ENCODE peak calls at places on chromosome 22, in seven cellular contexts. J is heart right ventricle, P is heart left ventricle, T is upper lobe of right lung, Z is neuronal stem cell, X is lung, F is left ventricle myocardium inferior. A is an unnamed sample. For H3K4me1 and H3K9me3, the result is how much of the 10 kb centered on the place peaks cover.

GRCh38 chr22:41488076-41488475 is 19.2 kb downstream of the ACO2 start:
- DNase-seq in T (no peak), Z (no peak), F (no peak), X (no peak), J (no peak), P (no peak), A (no peak)

GRCh38 chr22:22507743-22508273 is 734 bp downstream of the ZNF280B start:
- DNase-seq in F (no peak), Z (no peak), T (no peak), X (no peak), J (no peak), P (no peak), A (no peak)

GRCh38 chr22:37137131-37137530 is 12.6 kb downstream of the IL2RB start:
- DNase-seq in T (no peak), J (no peak), X (no peak), F (no peak), Z (no peak), P (no peak), A (no peak)

GRCh38 chr22:19086944-19087343 is 35.3 kb downstream of the DGCR2 start:
- DNase-seq in J (no peak), X (no peak), P (no peak), Z (no peak), T (no peak), F (no peak), A (no peak)

GRCh38 chr22:37739000-37739399 is 42.2 kb downstream of the TRIOBP start:
- DNase-seq in X (peak), F (peak), T (peak), J (peak), P (peak), Z (no peak), A (peak)

GRCh38 chr22:36568846-36569245 is 39.9 kb upstream of the EIF3D start:
- DNase-seq in P (no peak), J (no peak), F (no peak), X (no peak), T (no peak), Z (no peak), A (no peak)

GRCh38 chr22:50206599-50206998 is 5.8 kb downstream of the SELENOO start:
- DNase-seq in P (peak), Z (no peak), X (peak), T (peak), F (peak), J (peak), A (no peak)

GRCh38 chr22:24244144-24244787 is 616 bp downstream of the GGT5 start:
- DNase-seq in P (no peak), F (peak), J (no peak), T (peak), Z (no peak), X (no peak), A (no peak)

GRCh38 chr22:38429460-38430128 is 25.4 kb downstream of the KCNJ4 start:
- DNase-seq in X (no peak), T (no peak), J (no peak), F (no peak), Z (no peak), P (no peak), A (no peak)

GRCh38 chr22:37454857-37455686 is 27.8 kb upstream of the ELFN2 start:
- DNase-seq in Z (no peak), X (peak), P (no peak), F (no peak), T (peak), J (no peak), A (no peak)

GRCh38 chr22:27212617-27213177 is 555.3 kb downstream of the MIAT start:
- DNase-seq in J (peak), T (no peak), Z (no peak), X (peak), P (peak), F (peak), A (no peak)

GRCh38 chr22:28983788-28984441 is 77.7 kb downstream of the C22orf31 start:
- DNase-seq in P (no peak), Z (no peak), J (no peak), F (no peak), X (peak), T (no peak), A (no peak)

DNA sequence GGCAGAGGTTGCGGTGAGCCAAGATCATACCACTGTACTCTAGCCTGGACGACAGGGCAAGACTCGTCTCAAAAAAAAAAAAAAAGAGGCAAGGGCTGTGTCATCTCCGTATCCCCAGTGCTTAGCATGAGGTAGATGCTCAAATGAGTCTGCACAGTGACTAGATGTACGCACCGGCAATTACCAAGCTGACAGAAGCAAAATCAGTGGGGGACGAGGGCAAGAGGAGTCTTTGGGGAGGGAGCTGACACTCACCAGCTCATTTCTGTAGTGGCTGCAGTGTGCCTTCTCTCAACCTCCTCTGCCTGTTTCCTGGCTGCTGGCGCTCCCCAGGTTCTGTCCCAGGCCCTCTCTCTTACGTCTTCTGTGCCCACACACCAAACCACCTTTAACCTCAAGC is 69.9 kb downstream of the PACSIN2 start:
- DNase-seq in T (no peak), F (no peak), J (no peak), P (no peak), X (no peak), Z (no peak), A (no peak)
- H3K4me1 ChIP-seq in T (under half), F (half or more), J (half or more), P (under half), X (under half), Z (under half), A (under half)

GRCh38 chr22:20173720-20174119 is 22.9 kb upstream of the CCDC188 start:
- DNase-seq in J (no peak), T (no peak), F (no peak), Z (no peak), X (no peak), P (no peak), A (no peak)
- H3K9me3 ChIP-seq in J (under half), T (under half), F (under half), Z (under half), X (under half), P (under half), A (under half)

GRCh38 chr22:30744224-30744623 is 49.5 kb downstream of the OSBP2 start:
- DNase-seq in Z (no peak), J (no peak), P (no peak), F (no peak), T (no peak), X (no peak), A (no peak)

GRCh38 chr22:30743257-30744020 is 48.8 kb downstream of the OSBP2 start:
- DNase-seq in X (no peak), J (no peak), T (no peak), F (no peak), P (no peak), Z (no peak), A (no peak)

GRCh38 chr22:30747493-30747892 is 52.8 kb downstream of the OSBP2 start:
- DNase-seq in J (no peak), Z (no peak), X (no peak), F (no peak), T (no peak), P (no peak), A (peak)

DNA sequence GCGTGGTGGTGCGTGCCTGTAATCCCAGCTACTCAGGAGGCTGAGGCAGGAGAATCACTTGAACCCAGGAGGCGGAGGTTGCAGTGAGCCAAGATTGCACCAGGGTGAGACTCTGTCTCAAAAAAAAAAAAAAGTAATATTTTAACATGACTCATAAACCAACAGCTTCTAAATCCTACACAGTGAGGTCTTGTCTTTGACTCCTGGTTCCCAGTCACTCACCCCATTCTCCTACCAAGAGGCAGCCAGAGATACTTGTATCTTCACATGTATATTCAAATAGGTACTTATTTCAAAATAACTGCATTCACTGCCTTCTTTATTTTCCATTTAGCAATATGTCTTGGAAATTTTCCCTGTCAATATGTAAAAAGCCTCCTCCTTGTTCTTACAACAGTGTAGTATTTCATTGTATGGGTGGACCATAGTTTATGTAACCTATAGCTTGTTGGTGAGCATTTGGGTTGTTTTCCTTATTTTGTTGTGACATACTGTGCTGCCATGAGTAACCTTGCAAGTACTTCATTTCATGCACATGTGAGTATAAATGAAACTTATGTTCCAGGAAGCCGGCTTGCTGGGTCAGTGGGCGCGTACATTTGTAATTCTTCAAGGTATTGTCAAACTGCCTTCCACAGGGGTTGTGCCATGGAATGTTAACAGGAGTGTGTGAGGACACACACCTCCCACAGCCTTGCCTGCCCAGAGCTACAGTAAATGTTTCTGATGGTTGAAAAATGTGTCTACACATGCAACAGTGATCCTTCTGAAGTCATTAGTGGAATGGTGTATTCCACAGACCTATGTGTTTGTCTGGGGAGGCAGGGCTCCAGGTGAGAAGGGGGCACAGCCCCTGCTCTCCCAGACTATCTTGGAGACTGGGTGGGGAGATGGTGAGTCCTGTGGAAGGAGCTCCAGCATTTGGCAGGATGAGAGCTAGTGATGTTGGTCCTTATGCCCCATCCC is 47.9 kb downstream of the OSBP2 start:
- DNase-seq in X (no peak), Z (no peak), J (no peak), T (no peak), F (no peak), P (no peak), A (no peak)
- H3K4me1 ChIP-seq in X (under half), Z (under half), J (under half), T (under half), F (under half), P (under half), A (under half)

GRCh38 chr22:47228767-47229166 is 466.3 kb downstream of the TBC1D22A start:
- DNase-seq in P (no peak), T (no peak), X (no peak), F (no peak), J (no peak), Z (no peak), A (no peak)
- H3K9me3 ChIP-seq in P (under half), T (under half), X (under half), F (under half), J (under half), Z (under half), A (under half)

A was measured in mucosa of descending colon.